ENCODE peak calls at places on chromosomes 5 and 9, in nine cellular contexts. R is activated B cell treated with CpG ODN at 0.5 μM for 24 hours; L is NAMALWA; U is substantia nigra; C is naive B cell; F is stimulated activated CD4-positive, alpha-beta T cell treated with anti-CD3 and anti-CD28 coated beads, TNF-alpha, amount 100 ng/mL, for 24 hours; N is neural crest cell; V is CD8-positive, alpha-beta memory T cell; J is body of pancreas. Y is an unnamed sample.

GRCh38 chr5:73816656-73817420 is 190.8 kb downstream of the ARHGEF28 start:
- DNase-seq in R (no peak), L (no peak), U (no peak), C (no peak), F (no peak), N (no peak), V (no peak), J (no peak), Y (no peak)

GRCh38 chr5:98564836-98565235 is 208.6 kb upstream of the RGMB start:
- DNase-seq in R (no peak), L (no peak), U (no peak), C (no peak), F (no peak), N (no peak), V (no peak), J (no peak), Y (no peak)

GRCh38 chr5:73419414-73420390 is 28.9 kb downstream of the FOXD1 start:
- DNase-seq in R (no peak), L (no peak), U (no peak), C (no peak), F (no peak), N (peak), V (no peak), J (no peak), Y (no peak)

GRCh38 chr5:642481-642880 is 30.3 kb downstream of the CEP72 start:
- DNase-seq in R (no peak), L (no peak), U (no peak), C (no peak), F (no peak), N (no peak), V (no peak), J (no peak), Y (no peak)

GRCh38 chr9:93874242-93874641 is 80.9 kb downstream of the BARX1 start:
- DNase-seq in R (no peak), L (no peak), U (no peak), C (no peak), F (no peak), N (no peak), V (no peak), J (no peak), Y (no peak)

GRCh38 chr9:91903126-91903911 is 46.7 kb downstream of the ROR2 start:
- DNase-seq in R (no peak), L (no peak), U (no peak), C (no peak), F (no peak), N (no peak), V (no peak), J (no peak), Y (no peak)

GRCh38 chr5:179416906-179417470 is 71.7 kb upstream of the ADAMTS2 start:
- DNase-seq in R (no peak), L (no peak), U (no peak), C (no peak), F (no peak), N (no peak), V (no peak), J (no peak), Y (no peak)

GRCh38 chr5:146877178-146877681 is 1.3 kb downstream of the PPP2R2B start:
- DNase-seq in R (no peak), L (no peak), U (no peak), C (no peak), F (no peak), N (no peak), V (no peak), J (no peak), Y (no peak)

GRCh38 chr5:80192507-80193241 is 63.2 kb downstream of the SERINC5 start:
- DNase-seq in R (no peak), L (peak), U (no peak), C (no peak), F (no peak), N (no peak), V (no peak), J (no peak), Y (no peak)

GRCh38 chr5:155947394-155948062 is 379.4 kb upstream of the SGCD start:
- DNase-seq in R (no peak), L (no peak), U (no peak), C (no peak), F (no peak), N (no peak), V (no peak), J (no peak), Y (no peak)

GRCh38 chr9:81132796-81133195 is 556.6 kb downstream of the TLE1 start:
- DNase-seq in R (no peak), L (no peak), U (no peak), C (no peak), F (no peak), N (no peak), V (no peak), J (no peak), Y (no peak)

GRCh38 chr9:107405511-107405910 is 84.1 kb downstream of the KLF4 start:
- DNase-seq in R (no peak), L (no peak), U (no peak), C (no peak), F (no peak), N (no peak), V (no peak), J (no peak), Y (no peak)

GRCh38 chr9:134657666-134658377 is 16.2 kb downstream of the COL5A1 start:
- DNase-seq in R (no peak), L (no peak), U (no peak), C (no peak), F (no peak), N (no peak), V (no peak), J (no peak), Y (no peak)

GRCh38 chr5:163867738-163868137 is 362.3 kb downstream of the MAT2B start:
- DNase-seq in R (no peak), L (no peak), U (no peak), C (no peak), F (no peak), N (no peak), V (no peak), J (no peak), Y (no peak)